ENCODE peak calls at places on chromosome 14, in six cellular contexts. One of them, this sample, is unnamed.

GRCh38 chr14:105582639-105583038 is 56.3 kb downstream of the TMEM121 start:
- DNase-seq in progenitor cell of endocrine pancreas: no peak
- DNase-seq in activated CD4-positive, alpha-beta T cell treated with anti-CD3 and anti-CD28 coated beads, Interleukin-2, amount 50 U/mL, for 48 hours: no peak
- DNase-seq in caudate nucleus: no peak
- DNase-seq in activated gamma-delta T cell: no peak
- DNase-seq in tibial nerve: no peak
- DNase-seq in this sample: no peak

GRCh38 chr14:104263671-104264358 is 125.4 kb downstream of the KIF26A start:
- DNase-seq in progenitor cell of endocrine pancreas: peak
- DNase-seq in activated CD4-positive, alpha-beta T cell treated with anti-CD3 and anti-CD28 coated beads, Interleukin-2, amount 50 U/mL, for 48 hours: no peak
- DNase-seq in caudate nucleus: no peak
- DNase-seq in activated gamma-delta T cell: no peak
- DNase-seq in tibial nerve: no peak
- DNase-seq in this sample: no peak

GRCh38 chr14:33848706-33849454 is 102.0 kb downstream of the EGLN3 start:
- DNase-seq in progenitor cell of endocrine pancreas: peak
- DNase-seq in activated CD4-positive, alpha-beta T cell treated with anti-CD3 and anti-CD28 coated beads, Interleukin-2, amount 50 U/mL, for 48 hours: peak
- DNase-seq in caudate nucleus: no peak
- DNase-seq in activated gamma-delta T cell: no peak
- DNase-seq in tibial nerve: no peak
- DNase-seq in this sample: peak

GRCh38 chr14:70955543-70956480 is 48.6 kb downstream of the PCNX1 start:
- DNase-seq in progenitor cell of endocrine pancreas: no peak
- DNase-seq in activated CD4-positive, alpha-beta T cell treated with anti-CD3 and anti-CD28 coated beads, Interleukin-2, amount 50 U/mL, for 48 hours: no peak
- DNase-seq in caudate nucleus: no peak
- DNase-seq in activated gamma-delta T cell: no peak
- DNase-seq in tibial nerve: no peak
- DNase-seq in this sample: no peak

GRCh38 chr14:45094275-45094674 is 10.4 kb downstream of the PRPF39 start:
- DNase-seq in progenitor cell of endocrine pancreas: no peak
- DNase-seq in activated CD4-positive, alpha-beta T cell treated with anti-CD3 and anti-CD28 coated beads, Interleukin-2, amount 50 U/mL, for 48 hours: no peak
- DNase-seq in caudate nucleus: no peak
- DNase-seq in activated gamma-delta T cell: no peak
- DNase-seq in tibial nerve: no peak
- DNase-seq in this sample: no peak

GRCh38 chr14:50263321-50263720 is 31.9 kb upstream of the SOS2 start:
- DNase-seq in progenitor cell of endocrine pancreas: no peak
- DNase-seq in activated CD4-positive, alpha-beta T cell treated with anti-CD3 and anti-CD28 coated beads, Interleukin-2, amount 50 U/mL, for 48 hours: no peak
- DNase-seq in caudate nucleus: no peak
- DNase-seq in activated gamma-delta T cell: no peak
- DNase-seq in tibial nerve: no peak
- DNase-seq in this sample: no peak

GRCh38 chr14:61280526-61281185 is 482 bp downstream of the TMEM30B start:
- DNase-seq in progenitor cell of endocrine pancreas: peak
- DNase-seq in activated CD4-positive, alpha-beta T cell treated with anti-CD3 and anti-CD28 coated beads, Interleukin-2, amount 50 U/mL, for 48 hours: peak
- DNase-seq in caudate nucleus: peak
- DNase-seq in activated gamma-delta T cell: peak
- DNase-seq in tibial nerve: peak
- DNase-seq in this sample: no peak

GRCh38 chr14:57462551-57462950 is 31.1 kb downstream of the CCDC198 start:
- DNase-seq in progenitor cell of endocrine pancreas: no peak
- DNase-seq in activated CD4-positive, alpha-beta T cell treated with anti-CD3 and anti-CD28 coated beads, Interleukin-2, amount 50 U/mL, for 48 hours: no peak
- DNase-seq in caudate nucleus: no peak
- DNase-seq in activated gamma-delta T cell: no peak
- DNase-seq in tibial nerve: no peak
- DNase-seq in this sample: no peak

GRCh38 chr14:51652168-51653095 is 722 bp downstream of the FRMD6 start:
- DNase-seq in progenitor cell of endocrine pancreas: peak
- DNase-seq in activated CD4-positive, alpha-beta T cell treated with anti-CD3 and anti-CD28 coated beads, Interleukin-2, amount 50 U/mL, for 48 hours: no peak
- DNase-seq in caudate nucleus: peak
- DNase-seq in activated gamma-delta T cell: peak
- DNase-seq in tibial nerve: no peak
- DNase-seq in this sample: no peak

GRCh38 chr14:103121161-103121845 is 2.0 kb upstream of the TNFAIP2 start:
- DNase-seq in progenitor cell of endocrine pancreas: no peak
- DNase-seq in activated CD4-positive, alpha-beta T cell treated with anti-CD3 and anti-CD28 coated beads, Interleukin-2, amount 50 U/mL, for 48 hours: no peak
- DNase-seq in caudate nucleus: no peak
- DNase-seq in activated gamma-delta T cell: no peak
- DNase-seq in tibial nerve: peak
- DNase-seq in this sample: no peak

GRCh38 chr14:91354979-91355685 is 62.5 kb downstream of the CCDC88C start:
- DNase-seq in progenitor cell of endocrine pancreas: peak
- DNase-seq in activated CD4-positive, alpha-beta T cell treated with anti-CD3 and anti-CD28 coated beads, Interleukin-2, amount 50 U/mL, for 48 hours: peak
- DNase-seq in caudate nucleus: no peak
- DNase-seq in activated gamma-delta T cell: no peak
- DNase-seq in tibial nerve: no peak
- DNase-seq in this sample: no peak